ENCODE peak calls at places on chromosome 10, in nine cellular contexts. R, M, A, O, T, N, U, P and W are unnamed samples.
A peak's percentile ranks its signal among the peaks of the same experiment; 100 is the strongest.

GRCh38 chr10:103618027-103618385 is 124.5 kb downstream of the NEURL1 start:
- DNase-seq in R (no peak), M (no peak), A (no peak), O (no peak), T (no peak), N (no peak), U (no peak), P (no peak), W (no peak)

GRCh38 chr10:128990986-128991385 is 476.1 kb upstream of the MGMT start:
- DNase-seq in R (no peak), M (no peak), A (no peak), O (no peak), T (peak; percentile 69), N (no peak), U (no peak), P (no peak), W (no peak)

GRCh38 chr10:5547934-5548660 is 23.3 kb downstream of the CALML3 start:
- DNase-seq in R (no peak), M (no peak), A (peak; percentile 73), O (no peak), T (peak; percentile 75), N (no peak), U (peak; percentile 55), P (no peak), W (peak; percentile 78)

GRCh38 chr10:11522821-11523245 is 88.6 kb downstream of the USP6NL start:
- DNase-seq in R (no peak), M (no peak), A (peak; percentile 43), O (no peak), T (no peak), N (no peak), U (peak; percentile 59), P (no peak), W (peak; percentile 56)

GRCh38 chr10:78755877-78756455 is 312.8 kb upstream of the ZMIZ1 start:
- DNase-seq in R (no peak), M (no peak), A (no peak), O (no peak), T (no peak), N (no peak), U (peak; percentile 17), P (no peak), W (no peak)

GRCh38 chr10:102633282-102633681 is 11.0 kb upstream of the TRIM8 start:
- DNase-seq in R (peak; percentile 62), M (peak; percentile 58), A (peak; percentile 24), O (no peak), T (peak; percentile 84), N (peak; percentile 81), U (peak; percentile 79), P (no peak), W (no peak)

GRCh38 chr10:75137533-75138438 is 26.3 kb downstream of the SAMD8 start:
- DNase-seq in R (peak; percentile 7), M (peak; percentile 65), A (no peak), O (no peak), T (no peak), N (peak; percentile 72), U (no peak), P (no peak), W (peak; percentile 73)

GRCh38 chr10:72184156-72184555 is 31.7 kb upstream of the ANAPC16 start:
- DNase-seq in R (no peak), M (no peak), A (no peak), O (no peak), T (no peak), N (no peak), U (no peak), P (no peak), W (no peak)

GRCh38 chr10:114652402-114653368 is 5.4 kb downstream of the ABLIM1 start:
- DNase-seq in R (no peak), M (no peak), A (peak; percentile 32), O (no peak), T (no peak), N (no peak), U (no peak), P (no peak), W (no peak)

GRCh38 chr10:7345717-7346116 is 65.1 kb downstream of the SFMBT2 start:
- DNase-seq in R (no peak), M (no peak), A (no peak), O (no peak), T (no peak), N (no peak), U (no peak), P (no peak), W (no peak)

GRCh38 chr10:3963191-3963673 is 178.2 kb upstream of the KLF6 start:
- DNase-seq in R (no peak), M (no peak), A (peak; percentile 68), O (no peak), T (no peak), N (no peak), U (no peak), P (no peak), W (peak; percentile 86)

GRCh38 chr10:94292448-94293118 is 70.2 kb downstream of the NOC3L start:
- DNase-seq in R (no peak), M (peak; percentile 69), A (peak; percentile 52), O (no peak), T (no peak), N (peak; percentile 73), U (peak; percentile 85), P (no peak), W (peak; percentile 6)

GRCh38 chr10:988667-989545 is 672 bp downstream of the GTPBP4 start:
- DNase-seq in R (no peak), M (peak; percentile 42), A (no peak), O (no peak), T (no peak), N (peak; percentile 28), U (no peak), P (no peak), W (no peak)
- H3K9me3 ChIP-seq in R (no peaks in the 10 kb centered on the region), M (no peaks in the 10 kb centered on the region), A (no peaks in the 10 kb centered on the region), O (no peaks in the 10 kb centered on the region), T (no peaks in the 10 kb centered on the region), N (no peaks in the 10 kb centered on the region), U (no peaks in the 10 kb centered on the region), P (no peaks in the 10 kb centered on the region), W (no peaks in the 10 kb centered on the region)

GRCh38 chr10:68142761-68143160 is 33.5 kb downstream of the MYPN start:
- DNase-seq in R (no peak), M (no peak), A (no peak), O (no peak), T (no peak), N (no peak), U (no peak), P (no peak), W (no peak)

GRCh38 chr10:68144709-68145108 is 35.4 kb downstream of the MYPN start:
- DNase-seq in R (no peak), M (no peak), A (no peak), O (no peak), T (no peak), N (no peak), U (no peak), P (no peak), W (no peak)

GRCh38 chr10:68146133-68146532 is 36.8 kb downstream of the MYPN start:
- DNase-seq in R (no peak), M (no peak), A (no peak), O (no peak), T (no peak), N (no peak), U (no peak), P (no peak), W (no peak)

GRCh38 chr10:68151453-68151852 is 42.2 kb downstream of the MYPN start:
- DNase-seq in R (no peak), M (no peak), A (no peak), O (no peak), T (no peak), N (no peak), U (no peak), P (no peak), W (no peak)

DNA sequence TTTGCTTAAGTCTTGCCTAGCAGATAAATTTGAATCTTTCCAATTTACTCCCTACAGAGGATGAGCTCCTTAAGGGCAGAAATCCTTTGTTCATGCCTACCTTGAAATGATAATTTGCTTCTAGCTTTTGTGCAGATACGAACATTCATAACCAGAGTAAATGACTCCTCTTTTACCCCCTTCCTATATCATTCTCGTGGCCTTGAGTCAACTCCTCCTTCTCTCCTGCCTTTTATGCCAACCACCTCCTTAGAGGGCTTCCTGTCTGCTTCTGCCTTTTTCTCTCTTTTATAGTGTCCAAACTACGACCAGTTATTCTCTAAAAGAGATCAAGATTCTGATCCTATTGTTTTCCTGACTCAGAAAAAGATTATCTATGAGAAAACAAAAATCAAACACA is 36.4 kb downstream of the MYPN start:
- DNase-seq in R (no peak), M (no peak), A (no peak), O (no peak), T (no peak), N (no peak), U (no peak), P (no peak), W (no peak)
- H3K9me3 ChIP-seq in R (no peaks in the 10 kb centered on the region), M (no peaks in the 10 kb centered on the region), A (no peaks in the 10 kb centered on the region), O (no peaks in the 10 kb centered on the region), T (no peaks in the 10 kb centered on the region), N (no peaks in the 10 kb centered on the region), U (no peaks in the 10 kb centered on the region), P (no peaks in the 10 kb centered on the region), W (no peaks in the 10 kb centered on the region)

GRCh38 chr10:23472181-23472580 is 33.3 kb downstream of the OTUD1 start:
- DNase-seq in R (no peak), M (no peak), A (no peak), O (no peak), T (no peak), N (no peak), U (no peak), P (no peak), W (no peak)
- H3K9me3 ChIP-seq in R (no peaks in the 10 kb centered on the region), M (no peaks in the 10 kb centered on the region), A (no peaks in the 10 kb centered on the region), O (no peaks in the 10 kb centered on the region), T (no peaks in the 10 kb centered on the region), N (no peaks in the 10 kb centered on the region), U (no peaks in the 10 kb centered on the region), P (no peaks in the 10 kb centered on the region), W (no peaks in the 10 kb centered on the region)

GRCh38 chr10:70651661-70652060 is 20.6 kb upstream of the ADAMTS14 start:
- DNase-seq in R (no peak), M (no peak), A (no peak), O (no peak), T (no peak), N (no peak), U (no peak), P (no peak), W (no peak)

GRCh38 chr10:70650104-70650503 is 22.2 kb upstream of the ADAMTS14 start:
- DNase-seq in R (no peak), M (no peak), A (no peak), O (no peak), T (no peak), N (no peak), U (no peak), P (no peak), W (no peak)

GRCh38 chr10:70650751-70651150 is 21.6 kb upstream of the ADAMTS14 start:
- DNase-seq in R (no peak), M (no peak), A (no peak), O (no peak), T (no peak), N (no peak), U (no peak), P (no peak), W (no peak)

GRCh38 chr10:70648427-70648826 is 23.9 kb upstream of the ADAMTS14 start:
- DNase-seq in R (no peak), M (peak; percentile 27), A (no peak), O (no peak), T (no peak), N (no peak), U (no peak), P (no peak), W (no peak)

DNA sequence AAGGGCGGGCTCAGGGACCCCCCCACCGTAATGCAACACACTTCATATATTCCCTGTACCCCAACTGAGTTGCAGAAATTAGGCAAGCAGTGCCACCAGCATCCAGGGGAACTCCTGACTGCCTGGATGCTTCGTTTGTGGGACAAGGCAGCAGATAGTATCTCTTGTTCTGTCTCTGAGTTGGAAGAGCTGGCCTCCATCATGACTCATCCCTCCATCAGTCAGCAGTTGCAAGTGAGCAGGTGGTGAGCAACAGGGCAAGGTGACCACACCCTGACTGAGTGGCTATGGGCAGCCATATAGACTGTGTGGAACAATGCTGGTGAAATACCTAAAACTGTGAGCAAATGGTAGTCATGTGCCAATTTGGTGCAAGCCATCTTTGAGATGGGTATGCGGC is 22.8 kb upstream of the ADAMTS14 start:
- DNase-seq in R (no peak), M (peak; percentile 81), A (no peak), O (no peak), T (no peak), N (peak; percentile 77), U (no peak), P (no peak), W (no peak)
- H3K9me3 ChIP-seq in R (no peaks in the 10 kb centered on the region), M (peaks cover 12% of the 10 kb centered on the region), A (peaks cover 4% of the 10 kb centered on the region), O (no peaks in the 10 kb centered on the region), T (no peaks in the 10 kb centered on the region), N (peaks cover 7% of the 10 kb centered on the region), U (peaks cover 5% of the 10 kb centered on the region), P (no peaks in the 10 kb centered on the region), W (no peaks in the 10 kb centered on the region)